ENCODE peak calls at places on chromosomes 4 and X, in six cellular contexts. X is K562, M is A549, U is GM12878, P is H1, E is HepG2. D is an unnamed sample.

GRCh38 chr4:107711831-107712230 is 8.2 kb downstream of the PAPSS1 start:
- DNase-seq in X (no peak), M (no peak), U (no peak), P (no peak), E (no peak), D (no peak)

GRCh38 chr4:74158561-74159396 is 861 bp downstream of the MTHFD2L start:
- DNase-seq in X (no peak), M (peak), U (peak), P (no peak), E (no peak), D (no peak)

GRCh38 chrX:124212622-124213021 is 119.8 kb upstream of the TEX13D start:
- DNase-seq in X (no peak), M (no peak), U (no peak), P (no peak), E (no peak), D (no peak)

GRCh38 chr4:87465739-87466366 is 43.5 kb downstream of the NUDT9 start:
- DNase-seq in X (peak), M (peak), U (peak), P (no peak), E (peak), D (peak)

GRCh38 chrX:105765691-105766090 is 56.6 kb upstream of the NRK start:
- DNase-seq in X (no peak), M (no peak), U (no peak), P (no peak), E (peak), D (no peak)

GRCh38 chrX:74242050-74242449 is 61.9 kb upstream of the ZCCHC13 start:
- DNase-seq in X (no peak), M (peak), U (no peak), P (no peak), E (peak), D (no peak)

GRCh38 chr4:147674073-147674472 is 9.9 kb downstream of the PRMT9 start:
- DNase-seq in X (no peak), M (no peak), U (no peak), P (no peak), E (no peak), D (no peak)

GRCh38 chr4:86977621-86978184 is 42.9 kb downstream of the AFF1 start:
- DNase-seq in X (no peak), M (peak), U (peak), P (no peak), E (peak), D (no peak)

GRCh38 chr4:41882622-41883347 is 52.4 kb upstream of the TMEM33 start:
- DNase-seq in X (peak), M (peak), U (no peak), P (no peak), E (no peak), D (peak)

GRCh38 chr4:145481164-145481941 is at the start of gene SMAD1:
- DNase-seq in X (peak), M (peak), U (no peak), P (no peak), E (peak), D (peak)

GRCh38 chrX:18875256-18875878 is 108.5 kb downstream of the PHKA2 start:
- DNase-seq in X (no peak), M (no peak), U (no peak), P (no peak), E (no peak), D (peak)

GRCh38 chr4:116688536-116688935 is 396.8 kb downstream of the TRAM1L1 start:
- DNase-seq in X (no peak), M (no peak), U (no peak), P (no peak), E (no peak), D (no peak)

GRCh38 chrX:13432376-13432775 is 112.5 kb upstream of the ATXN3L start:
- DNase-seq in X (no peak), M (peak), U (no peak), P (no peak), E (no peak), D (no peak)

GRCh38 chrX:9745417-9746115 is 20.1 kb downstream of the GPR143 start:
- DNase-seq in X (no peak), M (no peak), U (no peak), P (no peak), E (no peak), D (no peak)

GRCh38 chrX:40098264-40099045 is 697 bp upstream of the BCOR start:
- DNase-seq in X (no peak), M (peak), U (no peak), P (no peak), E (no peak), D (peak)

GRCh38 chr4:80202190-80202711 is 4.9 kb downstream of the PRDM8 start:
- DNase-seq in X (no peak), M (peak), U (no peak), P (no peak), E (no peak), D (no peak)

GRCh38 chr4:141002323-141002805 is 130.9 kb downstream of the RNF150 start:
- DNase-seq in X (no peak), M (no peak), U (no peak), P (no peak), E (no peak), D (no peak)

GRCh38 chr4:183437452-183437851 is 7.0 kb upstream of the CDKN2AIP start:
- DNase-seq in X (no peak), M (no peak), U (no peak), P (no peak), E (no peak), D (no peak)

GRCh38 chr4:186109245-186109644 is 4.7 kb downstream of the FAM149A start:
- DNase-seq in X (no peak), M (no peak), U (no peak), P (no peak), E (no peak), D (no peak)

GRCh38 chrX:148958896-148959295 is 458.5 kb downstream of the AFF2 start:
- DNase-seq in X (no peak), M (peak), U (no peak), P (no peak), E (no peak), D (no peak)

GRCh38 chr4:56990109-56990508 is 11.4 kb downstream of the POLR2B start:
- DNase-seq in X (no peak), M (no peak), U (no peak), P (no peak), E (no peak), D (no peak)

GRCh38 chrX:93419642-93420041 is 253.7 kb downstream of the NAP1L3 start:
- DNase-seq in X (no peak), M (no peak), U (no peak), P (no peak), E (no peak), D (no peak)

GRCh38 chr4:38164346-38164745 is 204.1 kb downstream of the PTTG2 start:
- DNase-seq in X (no peak), M (no peak), U (no peak), P (no peak), E (no peak), D (no peak)

GRCh38 chrX:124239911-124240310 is 92.5 kb upstream of the TEX13D start:
- DNase-seq in X (no peak), M (no peak), U (peak), P (no peak), E (no peak), D (no peak)

GRCh38 chr4:137676357-137676998 is 144.2 kb upstream of the PCDH18 start:
- DNase-seq in X (no peak), M (no peak), U (no peak), P (no peak), E (no peak), D (no peak)

GRCh38 chr4:41791557-41791956 is 43.0 kb upstream of the PHOX2B start:
- DNase-seq in X (no peak), M (no peak), U (no peak), P (no peak), E (no peak), D (no peak)

GRCh38 chr4:1042352-1043025 is 31.1 kb downstream of the FGFRL1 start:
- DNase-seq in X (no peak), M (no peak), U (no peak), P (no peak), E (no peak), D (no peak)

GRCh38 chr4:26032142-26032541 is 118.1 kb downstream of the SMIM20 start:
- DNase-seq in X (no peak), M (no peak), U (no peak), P (no peak), E (no peak), D (no peak)

GRCh38 chr4:163111588-163111987 is 55.1 kb downstream of the NAF1 start:
- DNase-seq in X (no peak), M (peak), U (no peak), P (no peak), E (no peak), D (peak)

GRCh38 chr4:70666369-70666768 is at the start of gene JCHAIN:
- DNase-seq in X (no peak), M (no peak), U (no peak), P (no peak), E (no peak), D (no peak)

GRCh38 chr4:24793219-24794005 is 2.0 kb upstream of the SOD3 start:
- DNase-seq in X (no peak), M (peak), U (no peak), P (no peak), E (peak), D (no peak)

GRCh38 chr4:24792552-24792951 is 2.8 kb upstream of the SOD3 start:
- DNase-seq in X (no peak), M (no peak), U (no peak), P (no peak), E (peak), D (no peak)

GRCh38 chr4:24795666-24796381 is 451 bp downstream of the SOD3 start:
- DNase-seq in X (peak), M (no peak), U (no peak), P (no peak), E (no peak), D (no peak)

GRCh38 chr4:24794916-24795665 is at the start of gene SOD3:
- DNase-seq in X (peak), M (no peak), U (no peak), P (peak), E (peak), D (no peak)

DNA sequence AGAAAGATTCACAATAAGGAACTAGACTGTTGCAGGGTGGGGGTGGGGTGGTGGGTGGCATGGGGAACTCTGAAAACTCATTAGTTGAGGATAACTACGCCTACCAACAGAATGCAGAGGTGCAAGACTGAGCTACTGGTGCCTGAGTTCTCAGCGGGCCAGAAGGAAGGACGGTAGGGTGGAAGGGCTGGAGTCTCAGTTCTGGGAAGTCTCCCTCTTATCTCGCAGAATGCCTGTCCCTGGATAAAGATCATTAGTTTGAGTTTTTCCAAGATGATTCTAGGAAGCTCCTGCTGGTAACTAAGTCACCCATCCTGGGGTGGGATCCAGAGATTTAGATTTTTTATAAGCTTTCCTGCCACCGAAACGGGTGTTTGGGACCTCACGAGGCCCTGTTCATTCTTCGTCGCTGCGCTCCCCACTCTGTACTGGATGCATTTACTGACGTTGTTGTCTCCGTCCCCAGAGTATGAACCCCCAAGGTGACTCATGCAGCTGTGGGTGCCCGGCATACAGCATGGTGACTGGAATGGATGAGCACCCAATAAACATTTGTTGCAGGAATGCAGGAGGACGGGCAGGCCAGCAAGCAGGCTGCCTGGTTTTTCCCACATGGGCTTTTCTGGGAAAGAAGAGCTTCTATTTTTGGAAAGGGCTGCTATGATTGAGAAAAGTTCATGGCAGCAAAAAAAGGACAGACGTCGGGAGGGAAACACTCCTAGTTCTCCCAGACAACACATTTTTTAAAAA is 1.1 kb upstream of the SOD3 start:
- DNase-seq in X (no peak), M (no peak), U (no peak), P (no peak), E (no peak), D (no peak)
- TF ChIP-seq EP300 in X (no peak), M (no peak), U (no peak), P (no peak), E (no peak), D (no peak)

GRCh38 chrX:110061138-110061537 is 58.2 kb downstream of the TMEM164 start:
- DNase-seq in X (no peak), M (no peak), U (no peak), P (no peak), E (no peak), D (no peak)
- TF ChIP-seq MAX in X (no peak), M (no peak), U (no peak), P (no peak), E (no peak), D (no peak)

GRCh38 chr4:157050561-157050960 is 25.4 kb upstream of the GLRB start:
- DNase-seq in X (no peak), M (no peak), U (no peak), P (no peak), E (no peak), D (no peak)

GRCh38 chr4:157048248-157048647 is 27.7 kb upstream of the GLRB start:
- DNase-seq in X (no peak), M (no peak), U (no peak), P (no peak), E (no peak), D (no peak)

GRCh38 chr4:157043131-157043530 is 32.8 kb upstream of the GLRB start:
- DNase-seq in X (no peak), M (peak), U (no peak), P (no peak), E (peak), D (peak)

GRCh38 chr4:157040380-157040779 is 35.6 kb upstream of the GLRB start:
- DNase-seq in X (no peak), M (no peak), U (no peak), P (no peak), E (no peak), D (no peak)

DNA sequence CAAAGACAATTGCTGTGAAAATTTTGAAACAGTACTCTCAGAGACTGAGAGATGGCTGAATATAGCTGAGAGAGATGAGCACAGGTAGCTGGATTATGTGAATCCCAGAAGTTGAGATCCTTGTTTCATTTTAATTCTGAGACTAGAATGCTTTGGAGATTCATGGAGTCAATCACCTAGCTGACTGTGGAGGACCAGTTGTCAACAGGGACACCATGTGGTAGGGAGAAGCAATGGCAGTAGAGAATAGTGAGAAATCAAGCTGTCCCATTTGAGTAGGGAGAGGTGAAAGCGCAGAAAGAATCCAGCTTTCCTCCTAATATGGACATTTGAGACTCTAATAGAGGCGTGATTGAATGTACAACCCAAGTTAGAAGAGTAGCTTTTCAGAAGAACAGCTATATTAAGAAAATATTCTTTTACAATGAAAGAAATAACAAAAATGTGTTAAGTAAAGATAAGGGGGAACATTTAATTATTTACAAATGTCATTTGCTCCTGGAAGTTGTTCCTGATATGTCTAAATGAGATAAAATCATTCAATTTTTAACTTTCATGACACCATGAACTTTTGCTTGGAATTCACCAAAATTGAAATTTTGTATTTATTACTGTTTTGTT is 30.3 kb upstream of the GLRB start:
- DNase-seq in X (peak), M (peak), U (no peak), P (no peak), E (peak), D (peak)
- TF ChIP-seq EP300 in X (no peak), M (no peak), U (no peak), P (no peak), E (no peak), D (no peak)

GRCh38 chr4:158172196-158172557 is 648 bp downstream of the GASK1B start:
- DNase-seq in X (no peak), M (no peak), U (no peak), P (no peak), E (no peak), D (no peak)
- TF ChIP-seq MAX in X (no peak), M (no peak), U (no peak), P (no peak), E (no peak), D (no peak)

GRCh38 chr4:119106036-119107000 is 29.3 kb upstream of the MYOZ2 start:
- DNase-seq in X (no peak), M (no peak), U (no peak), P (no peak), E (no peak), D (no peak)

GRCh38 chr4:119104644-119105273 is 30.9 kb upstream of the MYOZ2 start:
- DNase-seq in X (no peak), M (no peak), U (no peak), P (no peak), E (no peak), D (no peak)

GRCh38 chr4:119105605-119106004 is 30.0 kb upstream of the MYOZ2 start:
- DNase-seq in X (no peak), M (no peak), U (no peak), P (no peak), E (no peak), D (no peak)

GRCh38 chr4:119100640-119101039 is 35.0 kb upstream of the MYOZ2 start:
- DNase-seq in X (no peak), M (no peak), U (no peak), P (no peak), E (no peak), D (no peak)

DNA sequence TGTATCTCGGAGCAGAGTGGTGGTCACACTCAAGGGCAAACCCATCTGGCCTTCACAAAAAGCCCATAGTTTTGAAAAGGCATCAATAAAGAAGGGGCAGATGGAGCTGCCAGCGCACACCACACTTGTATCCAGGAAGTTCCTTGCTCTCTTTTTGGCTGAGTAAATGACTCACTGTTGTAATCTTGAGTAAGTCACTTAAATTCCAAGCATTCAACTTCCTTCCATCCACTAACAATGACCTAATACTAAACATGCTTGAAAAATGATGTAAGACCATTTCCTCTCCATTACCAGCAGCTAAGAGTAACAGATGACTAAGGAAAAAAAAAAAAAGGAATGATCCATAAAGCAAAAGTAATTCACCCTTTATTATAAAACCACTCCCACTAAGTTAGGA is 32.4 kb upstream of the MYOZ2 start:
- DNase-seq in X (no peak), M (peak), U (no peak), P (no peak), E (peak), D (no peak)
- TF ChIP-seq EP300 in X (no peak), M (peak), U (no peak), P (no peak), E (peak), D (peak)

D was measured in SK-N-SH.